ENCODE peak calls at places on chromosomes 16 and 17, in nine cellular contexts. K is GM13977; W is germinal center; C is AG09319; N is AG08395; H is cortex of kidney; J is progenitor cell of endocrine pancreas; A is stomach; P is activated T-helper 1 cell treated with anti-CD3 and anti-CD28 coated beads, Interleukin-12 subunit alpha, Interleukin-12 subunit beta, Interleukin-2, Interleukin-4 antibody, amounts not matched to agents 30 ng/mL and 10 ng/mL and 1 ng/mL, durations not matched to agents 14 hours and 24 hours and 36 hours. Z is an unnamed sample.

GRCh38 chr17:82832411-82832810 is 7.4 kb downstream of the ZNF750 start:
- DNase-seq in K (no peak), W (no peak), C (no peak), N (no peak), H (no peak), J (no peak), A (no peak), P (no peak), Z (no peak)

GRCh38 chr16:81537721-81538561 is 93.3 kb downstream of the CMIP start:
- DNase-seq in K (no peak), W (no peak), C (no peak), N (no peak), H (no peak), J (no peak), A (no peak), P (no peak), Z (no peak)

GRCh38 chr16:84917492-84917891 is 93.8 kb downstream of the ZDHHC7 start:
- DNase-seq in K (no peak), W (no peak), C (no peak), N (no peak), H (no peak), J (no peak), A (no peak), P (no peak), Z (no peak)

GRCh38 chr17:71338396-71338795 is 782.4 kb upstream of the SOX9 start:
- DNase-seq in K (no peak), W (no peak), C (peak; percentile 3), N (peak; percentile 56), H (no peak), J (no peak), A (no peak), P (no peak), Z (peak; percentile 3)

GRCh38 chr17:42913527-42913926 is 12.9 kb downstream of the G6PC1 start:
- DNase-seq in K (no peak), W (no peak), C (peak; percentile 29), N (no peak), H (no peak), J (no peak), A (no peak), P (no peak), Z (no peak)

GRCh38 chr17:58120195-58120822 is 27.9 kb upstream of the OR4D1 start:
- DNase-seq in K (peak; percentile 35), W (peak; percentile 13), C (peak; percentile 4), N (peak; percentile 54), H (no peak), J (peak; percentile 50), A (peak; percentile 42), P (peak; percentile 33), Z (peak; percentile 77)

GRCh38 chr17:82698065-82698973 is at the start of gene RAB40B:
- DNase-seq in K (peak; percentile 100), W (peak; percentile 99), C (peak; percentile 97), N (peak; percentile 100), H (no peak), J (peak; percentile 99), A (peak; percentile 100), P (peak; percentile 98), Z (peak; percentile 96)

GRCh38 chr16:89210904-89211515 is 6.5 kb upstream of the ZNF778 start:
- DNase-seq in K (no peak), W (no peak), C (no peak), N (peak; percentile 59), H (no peak), J (no peak), A (no peak), P (no peak), Z (no peak)

GRCh38 chr17:21379080-21379711 is 3.0 kb downstream of the KCNJ12 start:
- DNase-seq in K (no peak), W (no peak), C (no peak), N (no peak), H (no peak), J (no peak), A (peak; percentile 94), P (no peak), Z (no peak)

GRCh38 chr17:82943751-82944150 is 103.9 kb upstream of the ZNF750 start:
- DNase-seq in K (no peak), W (no peak), C (no peak), N (no peak), H (no peak), J (no peak), A (no peak), P (no peak), Z (no peak)

GRCh38 chr17:33520404-33521032 is 227.4 kb upstream of the ASIC2 start:
- DNase-seq in K (peak; percentile 73), W (peak; percentile 65), C (no peak), N (peak; percentile 34), H (no peak), J (peak; percentile 70), A (peak; percentile 41), P (peak; percentile 2), Z (peak; percentile 21)

GRCh38 chr17:30234954-30235353 is 543 bp downstream of the SLC6A4 start:
- DNase-seq in K (peak; percentile 69), W (peak; percentile 54), C (no peak), N (no peak), H (no peak), J (no peak), A (no peak), P (no peak), Z (no peak)

GRCh38 chr16:4685292-4685691 is 8.1 kb upstream of the NUDT16L1 start:
- DNase-seq in K (no peak), W (no peak), C (no peak), N (no peak), H (no peak), J (no peak), A (no peak), P (no peak), Z (no peak)

GRCh38 chr16:55494994-55495421 is 13.9 kb upstream of the LPCAT2 start:
- DNase-seq in K (no peak), W (no peak), C (peak; percentile 81), N (peak; percentile 86), H (no peak), J (no peak), A (peak; percentile 51), P (no peak), Z (no peak)

GRCh38 chr16:50153648-50154368 is 702 bp downstream of the TENT4B start:
- DNase-seq in K (peak; percentile 56), W (peak; percentile 60), C (no peak), N (peak; percentile 26), H (no peak), J (peak; percentile 28), A (no peak), P (peak; percentile 30), Z (no peak)

GRCh38 chr16:64416232-64417010 is 705.4 kb downstream of the CDH11 start:
- DNase-seq in K (no peak), W (no peak), C (peak; percentile 37), N (peak; percentile 38), H (no peak), J (no peak), A (no peak), P (no peak), Z (peak; percentile 7)

GRCh38 chr16:68448360-68448970 is at the start of gene SMPD3:
- DNase-seq in K (peak; percentile 99), W (peak; percentile 98), C (peak; percentile 92), N (peak; percentile 98), H (peak; percentile 86), J (peak; percentile 99), A (peak; percentile 99), P (peak; percentile 98), Z (peak; percentile 100)

GRCh38 chr16:59683709-59684108 is 949.6 kb upstream of the GOT2 start:
- DNase-seq in K (no peak), W (no peak), C (no peak), N (no peak), H (no peak), J (no peak), A (no peak), P (no peak), Z (no peak)

GRCh38 chr17:55174133-55174532 is 90.6 kb upstream of the HLF start:
- DNase-seq in K (no peak), W (no peak), C (no peak), N (no peak), H (no peak), J (no peak), A (no peak), P (no peak), Z (no peak)

GRCh38 chr17:40547079-40547784 is 18.0 kb downstream of the CCR7 start:
- DNase-seq in K (no peak), W (no peak), C (no peak), N (no peak), H (no peak), J (no peak), A (peak; percentile 19), P (peak; percentile 44), Z (peak; percentile 92)

GRCh38 chr17:58531661-58532554 is 17.5 kb upstream of the MTMR4 start:
- DNase-seq in K (peak; percentile 85), W (peak; percentile 78), C (no peak), N (peak; percentile 67), H (no peak), J (peak; percentile 42), A (peak; percentile 68), P (peak; percentile 67), Z (no peak)

GRCh38 chr17:80899402-80900268 is 92.0 kb upstream of the CHMP6 start:
- DNase-seq in K (peak; percentile 65), W (peak; percentile 44), C (no peak), N (peak; percentile 53), H (no peak), J (no peak), A (peak; percentile 29), P (peak; percentile 72), Z (peak; percentile 45)

GRCh38 chr16:29909398-29909797 is 9.1 kb downstream of the ASPHD1 start:
- DNase-seq in K (no peak), W (no peak), C (no peak), N (no peak), H (no peak), J (no peak), A (no peak), P (no peak), Z (no peak)

GRCh38 chr17:78563189-78564145 is 13.7 kb downstream of the DNAH17 start:
- DNase-seq in K (no peak), W (no peak), C (no peak), N (no peak), H (no peak), J (no peak), A (peak; percentile 71), P (no peak), Z (no peak)

GRCh38 chr17:49406791-49407190 is 7.9 kb downstream of the PHB1 start:
- DNase-seq in K (no peak), W (no peak), C (no peak), N (no peak), H (no peak), J (no peak), A (no peak), P (no peak), Z (no peak)

GRCh38 chr16:55605756-55606155 is 39.3 kb downstream of the CAPNS2 start:
- DNase-seq in K (no peak), W (no peak), C (peak; percentile 25), N (peak; percentile 11), H (no peak), J (no peak), A (no peak), P (no peak), Z (no peak)

GRCh38 chr17:30336369-30337171 is 2.7 kb upstream of the TMIGD1 start:
- DNase-seq in K (peak; percentile 30), W (peak; percentile 59), C (no peak), N (peak; percentile 28), H (no peak), J (no peak), A (peak; percentile 50), P (peak; percentile 47), Z (peak; percentile 76)

GRCh38 chr16:53041196-53041977 is 11.3 kb downstream of the CHD9NB start:
- DNase-seq in K (no peak), W (no peak), C (no peak), N (peak; percentile 36), H (no peak), J (no peak), A (peak; percentile 53), P (no peak), Z (no peak)

GRCh38 chr17:59001158-59001814 is 105.4 kb downstream of the TRIM37 start:
- DNase-seq in K (peak; percentile 78), W (peak; percentile 79), C (no peak), N (no peak), H (no peak), J (no peak), A (peak; percentile 34), P (peak; percentile 78), Z (no peak)

GRCh38 chr16:89004209-89004831 is 27.3 kb upstream of the CBFA2T3 start:
- DNase-seq in K (no peak), W (no peak), C (no peak), N (no peak), H (no peak), J (no peak), A (no peak), P (no peak), Z (peak; percentile 68)